ENCODE peak calls at places on chromosome 10, in nine cellular contexts. E is choroid plexus epithelial cell; F is germinal center; R is NCI-H446; Y is astrocyte of the spinal cord; T is activated CD4-positive, alpha-beta T cell treated with anti-CD3 and anti-CD28 coated beads, Interleukin-2, amount 10 ng/mL, durations not matched to agents 7 days and 5 days; Q is GM06990; J is neural progenitor cell; S is RCC 7860. N is an unnamed sample.

GRCh38 chr10:5601826-5602225 is 64.6 kb downstream of the ASB13 start:
- DNase-seq in Y (no peak), S (no peak), Q (no peak), F (no peak), T (no peak), E (no peak), R (no peak), J (no peak), N (no peak)

GRCh38 chr10:22341190-22341935 is 3.9 kb upstream of the SPAG6 start:
- DNase-seq in J (no peak), R (no peak), T (no peak), E (peak), F (no peak), Y (no peak), Q (no peak), S (no peak), N (no peak)

GRCh38 chr10:3067859-3068179 is 471 bp downstream of the PFKP start:
- DNase-seq in Q (no peak), E (no peak), J (peak), S (no peak), F (peak), R (no peak), Y (no peak), T (peak), N (no peak)

GRCh38 chr10:33801705-33802104 is 467.2 kb upstream of the NRP1 start:
- DNase-seq in E (peak), Q (no peak), T (no peak), Y (peak), F (no peak), S (peak), R (no peak), J (no peak), N (no peak)

GRCh38 chr10:5283305-5284158 is 81.2 kb upstream of the UCN3 start:
- DNase-seq in R (no peak), T (peak), J (peak), S (no peak), E (peak), F (peak), Y (peak), Q (no peak), N (no peak)

GRCh38 chr10:126270116-126270515 is 118.2 kb downstream of the ADAM12 start:
- DNase-seq in F (no peak), Y (peak), R (no peak), S (peak), Q (no peak), J (no peak), E (peak), T (no peak), N (no peak)

GRCh38 chr10:114551310-114551972 is 106.6 kb downstream of the ABLIM1 start:
- DNase-seq in F (no peak), J (no peak), Y (peak), T (no peak), E (peak), Q (no peak), R (peak), S (no peak), N (peak)

GRCh38 chr10:31739146-31739545 is 189.5 kb downstream of the ARHGAP12 start:
- DNase-seq in Q (no peak), T (no peak), Y (no peak), R (no peak), E (no peak), S (no peak), J (no peak), F (no peak), N (no peak)

GRCh38 chr10:91604462-91604935 is 28.4 kb downstream of the PPP1R3C start:
- DNase-seq in J (no peak), R (no peak), E (peak), Q (no peak), Y (no peak), F (no peak), T (no peak), S (no peak), N (no peak)

GRCh38 chr10:117743517-117743916 is 201.0 kb downstream of the EMX2 start:
- DNase-seq in Y (no peak), F (no peak), T (no peak), E (no peak), R (no peak), J (no peak), S (no peak), Q (no peak), N (no peak)

GRCh38 chr10:115654961-115655360 is 561.8 kb downstream of the ATRNL1 start:
- DNase-seq in J (no peak), S (peak), R (no peak), F (no peak), T (no peak), E (no peak), Q (no peak), Y (peak), N (no peak)

GRCh38 chr10:101961591-101962498 is 94.1 kb downstream of the ARMH3 start:
- DNase-seq in S (no peak), Y (no peak), R (no peak), E (peak), Q (no peak), J (no peak), F (no peak), T (no peak), N (no peak)

GRCh38 chr10:116634126-116634975 is 13.6 kb downstream of the PNLIPRP2 start:
- DNase-seq in T (no peak), E (no peak), F (no peak), R (no peak), J (no peak), Y (no peak), Q (no peak), S (no peak), N (no peak)

GRCh38 chr10:134743-135600 is at the start of gene ZMYND11:
- DNase-seq in Q (peak), J (peak), E (peak), Y (peak), T (peak), S (peak), R (no peak), F (peak), N (no peak)

GRCh38 chr10:77667426-77668324 is 30.1 kb upstream of the KCNMA1 start:
- DNase-seq in S (no peak), T (no peak), Y (no peak), Q (no peak), J (no peak), E (no peak), R (peak), F (no peak), N (peak)

GRCh38 chr10:71981024-71981867 is 17.1 kb downstream of the CHST3 start:
- DNase-seq in Y (peak), E (peak), F (no peak), J (peak), T (no peak), R (no peak), Q (no peak), S (no peak), N (no peak)

GRCh38 chr10:72056932-72057751 is 31.2 kb downstream of the SPOCK2 start:
- DNase-seq in T (no peak), F (no peak), J (no peak), E (no peak), S (no peak), Y (no peak), Q (no peak), R (no peak), N (no peak)

GRCh38 chr10:80187465-80188409 is 17.6 kb downstream of the ANXA11 start:
- DNase-seq in Y (no peak), J (no peak), S (no peak), E (no peak), Q (peak), T (peak), R (no peak), F (peak), N (no peak)

GRCh38 chr10:69682955-69683474 is 53.0 kb downstream of the FAM241B start:
- DNase-seq in Q (no peak), T (no peak), S (no peak), R (no peak), Y (no peak), J (no peak), E (no peak), F (no peak), N (no peak)

GRCh38 chr10:131871673-131872005 is 29.2 kb upstream of the PPP2R2D start:
- DNase-seq in Q (no peak), E (no peak), J (no peak), Y (no peak), R (no peak), T (no peak), S (no peak), F (no peak), N (no peak)